ENCODE peak calls at places on chromosomes 13 and 19, in five cellular contexts. D, M, W, G and E are unnamed samples.

GRCh38 chr13:91647361-91647970 is 249.0 kb downstream of the GPC5 start:
- DNase-seq in M (no peak), W (no peak), D (peak; percentile 42), G (no peak), E (no peak)

GRCh38 chr13:69319659-69320058 is 788.0 kb upstream of the ATXN8OS start:
- DNase-seq in G (no peak), M (no peak), W (no peak), D (no peak), E (no peak)

GRCh38 chr19:39341122-39341719 is 1.0 kb upstream of the SAMD4B start:
- DNase-seq in W (no peak), M (no peak), G (no peak), D (peak; percentile 64), E (no peak)

GRCh38 chr19:28169168-28169862 is 1043.6 kb downstream of the UQCRFS1 start:
- DNase-seq in G (no peak), W (no peak), M (no peak), D (no peak), E (no peak)

GRCh38 chr19:37991176-37991835 is 84.3 kb downstream of the SIPA1L3 start:
- DNase-seq in G (no peak), M (no peak), W (no peak), D (no peak), E (peak; percentile 63)

GRCh38 chr13:21673592-21674270 is 2.9 kb downstream of the FGF9 start:
- DNase-seq in M (no peak), G (no peak), D (no peak), W (peak; percentile 47), E (peak; percentile 42)

GRCh38 chr13:110070511-110071120 is 236.3 kb downstream of the COL4A1 start:
- DNase-seq in D (no peak), G (no peak), M (no peak), W (peak; percentile 88), E (no peak)

GRCh38 chr19:41431426-41432386 is 4.5 kb upstream of the B3GNT8 start:
- DNase-seq in M (peak; percentile 68), G (no peak), D (no peak), W (peak; percentile 25), E (peak; percentile 80)

GRCh38 chr13:94120878-94121277 is 358.6 kb downstream of the DCT start:
- DNase-seq in D (no peak), M (no peak), W (no peak), G (no peak), E (no peak)

GRCh38 chr13:113489549-113490495 is 689 bp downstream of the DCUN1D2 start:
- DNase-seq in W (peak; percentile 38), M (no peak), G (no peak), D (no peak), E (no peak)

GRCh38 chr13:99085139-99085845 is 107.4 kb upstream of the DOCK9 start:
- DNase-seq in G (no peak), M (no peak), D (no peak), W (no peak), E (no peak)

GRCh38 chr13:51645154-51645650 is 60.9 kb downstream of the WDFY2 start:
- DNase-seq in D (no peak), G (no peak), M (no peak), W (peak; percentile 63), E (no peak)
- H3K4me3 ChIP-seq in D (no peak overlapping the region), G (no peak overlapping the region), M (no peak overlapping the region), W (no peak overlapping the region), E (no peak overlapping the region)

GRCh38 chr19:14015454-14016035 is 9.4 kb upstream of the RFX1 start:
- DNase-seq in M (no peak), G (no peak), D (no peak), W (no peak), E (no peak)
- H3K4me1 ChIP-seq in M (no peaks in the 10 kb centered on the region), G (peaks cover 4% of the 10 kb centered on the region), D (no peaks in the 10 kb centered on the region), W (no peaks in the 10 kb centered on the region), E (no peaks in the 10 kb centered on the region)

GRCh38 chr19:4455742-4456565 is 1.6 kb downstream of the UBXN6 start:
- DNase-seq in D (no peak), M (no peak), G (no peak), W (peak; percentile 43), E (peak; percentile 85)

GRCh38 chr19:4454621-4454951 is 3.0 kb downstream of the UBXN6 start:
- DNase-seq in D (no peak), G (no peak), M (no peak), W (no peak), E (peak; percentile 29)

GRCh38 chr19:4456566-4456842 is 1.1 kb downstream of the UBXN6 start:
- DNase-seq in D (no peak), G (no peak), W (peak; percentile 54), M (no peak), E (peak; percentile 74)

GRCh38 chr19:4453232-4454179 is 4.1 kb downstream of the UBXN6 start:
- DNase-seq in D (no peak), M (no peak), G (no peak), W (no peak), E (no peak)

GRCh38 chr19:4454952-4455738 is 2.4 kb downstream of the UBXN6 start:
- DNase-seq in G (no peak), M (no peak), D (no peak), W (peak; percentile 60), E (peak; percentile 60)
- H3K4me3 ChIP-seq in G (no peak overlapping the region), M (peak overlapping the region; percentile 14), D (no peak overlapping the region), W (no peak overlapping the region), E (no peak overlapping the region)

DNA sequence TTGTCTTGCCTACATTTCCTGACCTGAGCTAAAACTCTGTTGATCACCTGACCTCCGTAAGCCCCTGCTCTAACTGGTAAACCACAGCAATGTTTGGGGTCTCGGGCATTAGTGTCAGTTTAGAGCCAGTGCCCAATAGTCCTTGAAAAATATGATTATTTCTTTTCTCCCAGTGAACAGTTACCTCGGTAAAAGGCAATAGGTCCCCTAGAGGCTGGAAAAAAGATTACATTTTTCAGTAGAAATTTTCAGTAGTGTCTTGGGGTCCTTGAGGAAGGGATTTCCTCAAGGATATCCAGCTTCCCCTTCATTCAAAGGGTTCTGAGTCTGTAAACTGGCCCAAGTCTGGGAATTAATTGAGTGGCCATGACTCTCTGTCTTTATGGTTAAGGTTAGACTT is 177.5 kb downstream of the SLC7A1 start:
- DNase-seq in G (no peak), W (no peak), D (no peak), M (no peak), E (no peak)
- H3K4me1 ChIP-seq in G (no peaks in the 10 kb centered on the region), W (no peaks in the 10 kb centered on the region), D (no peaks in the 10 kb centered on the region), M (no peaks in the 10 kb centered on the region), E (no peaks in the 10 kb centered on the region)

GRCh38 chr19:1605236-1606137 is at the start of gene UQCR11:
- DNase-seq in W (peak; percentile 92), M (peak; percentile 97), G (peak; percentile 92), D (peak; percentile 95), E (peak; percentile 98)
- H3K4me3 ChIP-seq in W (peak within 1 kb of the TSS; percentile 88), M (peak within 1 kb of the TSS; percentile 87), G (peak within 1 kb of the TSS; percentile 97), D (peak within 1 kb of the TSS; percentile 80), E (peak within 1 kb of the TSS; percentile 96)

GRCh38 chr19:30305346-30306060 is 66.7 kb upstream of the ZNF536 start:
- DNase-seq in M (no peak), W (no peak), G (no peak), D (no peak), E (peak; percentile 8)
- H3K4me1 ChIP-seq in M (no peaks in the 10 kb centered on the region), W (no peaks in the 10 kb centered on the region), G (no peaks in the 10 kb centered on the region), D (no peaks in the 10 kb centered on the region), E (no peaks in the 10 kb centered on the region)

DNA sequence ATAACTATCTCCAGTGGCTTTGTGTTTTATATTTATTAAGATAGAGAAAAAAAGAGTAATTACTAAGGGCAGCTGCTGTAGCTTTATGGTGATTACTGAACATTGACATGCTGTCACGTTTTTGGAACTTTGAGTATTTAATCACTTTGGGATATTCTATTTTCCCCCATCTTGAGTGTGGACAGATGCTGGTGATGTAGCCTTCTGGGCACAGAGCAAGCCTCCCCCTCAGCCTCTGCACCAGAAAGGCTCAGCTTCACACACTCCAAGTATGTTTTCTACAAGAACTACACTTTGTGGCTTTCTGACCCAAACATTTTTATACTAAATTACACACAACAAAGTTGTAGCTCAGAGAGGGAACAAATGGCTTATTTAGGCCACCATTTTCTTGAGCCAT is 1.1 kb downstream of the ALOX5AP start:
- DNase-seq in W (no peak), G (no peak), M (no peak), D (no peak), E (no peak)
- H3K4me3 ChIP-seq in W (no peak overlapping the region), G (no peak overlapping the region), M (no peak overlapping the region), D (no peak overlapping the region), E (no peak overlapping the region)

GRCh38 chr19:47093254-47093653 is 20.3 kb downstream of the ZC3H4 start:
- DNase-seq in M (no peak), W (no peak), D (no peak), G (no peak), E (no peak)

GRCh38 chr19:47096721-47097120 is 16.9 kb downstream of the ZC3H4 start:
- DNase-seq in G (no peak), D (no peak), M (no peak), W (no peak), E (no peak)

GRCh38 chr19:47094557-47095517 is 18.7 kb downstream of the ZC3H4 start:
- DNase-seq in M (no peak), G (no peak), W (no peak), D (peak; percentile 88), E (no peak)

GRCh38 chr19:47095707-47096704 is 17.6 kb downstream of the ZC3H4 start:
- DNase-seq in M (peak; percentile 66), G (peak; percentile 91), W (peak; percentile 93), D (peak; percentile 98), E (peak; percentile 88)

GRCh38 chr19:47093841-47094240 is 19.7 kb downstream of the ZC3H4 start:
- DNase-seq in D (no peak), M (no peak), G (no peak), W (no peak), E (no peak)
- H3K4me1 ChIP-seq in D (peaks cover 64% of the 10 kb centered on the region), M (peaks cover 57% of the 10 kb centered on the region), G (peaks cover 40% of the 10 kb centered on the region), W (peaks cover 35% of the 10 kb centered on the region), E (peaks cover 25% of the 10 kb centered on the region)

GRCh38 chr19:55947532-55947931 is at the start of gene NLRP8:
- DNase-seq in D (no peak), G (no peak), M (no peak), W (no peak), E (no peak)
- H3K4me3 ChIP-seq in D (no peak within 1 kb of the TSS), G (no peak within 1 kb of the TSS), M (no peak within 1 kb of the TSS), W (no peak within 1 kb of the TSS), E (no peak within 1 kb of the TSS)

GRCh38 chr13:80337706-80338105 is 3.2 kb downstream of the SPRY2 start:
- DNase-seq in D (no peak), G (no peak), M (no peak), W (peak; percentile 29), E (no peak)

GRCh38 chr13:80334582-80335260 is 6.2 kb downstream of the SPRY2 start:
- DNase-seq in W (peak; percentile 60), D (no peak), M (no peak), G (no peak), E (no peak)

GRCh38 chr13:80338781-80339577 is 1.9 kb downstream of the SPRY2 start:
- DNase-seq in W (peak; percentile 71), M (peak; percentile 83), D (peak; percentile 72), G (no peak), E (peak; percentile 91)

GRCh38 chr13:80337011-80337688 is 3.8 kb downstream of the SPRY2 start:
- DNase-seq in D (no peak), M (no peak), G (no peak), W (peak; percentile 51), E (peak; percentile 59)

GRCh38 chr13:80336335-80336734 is 4.6 kb downstream of the SPRY2 start:
- DNase-seq in W (peak; percentile 35), D (no peak), M (no peak), G (no peak), E (no peak)
- H3K4me1 ChIP-seq in W (peaks cover 9% of the 10 kb centered on the region), D (peaks cover 10% of the 10 kb centered on the region), M (peaks cover 27% of the 10 kb centered on the region), G (no peaks in the 10 kb centered on the region), E (no peaks in the 10 kb centered on the region)